ENCODE peak calls at places on chromosomes 6 and 20, in ten cellular contexts. W is aorta; Z is upper lobe of left lung; T is Peyer's patch; Y is CD8-positive, alpha-beta T cell; N is PC-3; J is left ventricle myocardium inferior; E is body of pancreas; R is astrocyte; M is gastrocnemius medialis. U is an unnamed sample. For H3K4me1, the result is how much of the 10 kb centered on the place peaks cover.

GRCh38 chr20:1210501-1210900 is 7.2 kb downstream of the C20orf202 start:
- DNase-seq in J (no peak), R (no peak), W (no peak), Z (no peak), Y (no peak), M (no peak), E (no peak), T (no peak), N (no peak), U (no peak)

GRCh38 chr6:56491606-56492328 is 150.9 kb downstream of the DST start:
- DNase-seq in Y (no peak), E (no peak), R (peak), J (peak), N (peak), T (no peak), Z (no peak), M (no peak), W (peak), U (no peak)

GRCh38 chr6:50823130-50823920 is 4.7 kb downstream of the TFAP2B start:
- DNase-seq in T (no peak), E (no peak), R (no peak), M (no peak), W (no peak), Y (no peak), J (no peak), N (no peak), Z (peak), U (no peak)

GRCh38 chr6:85343428-85343827 is 106.5 kb upstream of the NT5E start:
- DNase-seq in R (no peak), J (no peak), T (no peak), W (no peak), N (no peak), Y (no peak), M (no peak), E (no peak), Z (no peak), U (no peak)

GRCh38 chr20:5513975-5514516 is 197.3 kb upstream of the PROKR2 start:
- DNase-seq in M (no peak), Y (no peak), Z (no peak), R (peak), T (no peak), W (no peak), J (no peak), E (no peak), N (peak), U (no peak)

GRCh38 chr6:144582939-144583613 is 297.9 kb downstream of the UTRN start:
- DNase-seq in T (peak), W (peak), Y (peak), N (no peak), E (peak), J (peak), Z (peak), R (peak), M (peak), U (peak)

GRCh38 chr6:26599591-26599990 is 2.8 kb downstream of the ABT1 start:
- DNase-seq in Y (no peak), Z (no peak), W (no peak), N (no peak), T (no peak), R (no peak), E (no peak), J (no peak), M (no peak), U (no peak)

GRCh38 chr6:159726918-159727716 is at the start of gene WTAP:
- DNase-seq in R (peak), E (peak), Z (peak), Y (peak), M (peak), T (peak), N (peak), W (peak), J (peak), U (peak)

GRCh38 chr6:26607434-26608230 is 10.9 kb downstream of the ABT1 start:
- DNase-seq in J (no peak), Y (no peak), T (no peak), N (peak), E (peak), R (peak), W (no peak), Z (no peak), M (no peak), U (peak)

GRCh38 chr6:114342826-114343781 is at the start of gene HS3ST5:
- DNase-seq in Z (peak), R (peak), E (peak), Y (no peak), N (peak), T (peak), J (no peak), M (no peak), W (peak), U (no peak)

GRCh38 chr6:36079596-36079995 is 50.7 kb upstream of the MAPK13 start:
- DNase-seq in W (no peak), J (no peak), Y (no peak), Z (no peak), T (no peak), N (no peak), E (no peak), M (no peak), R (no peak), U (no peak)

GRCh38 chr6:132188865-132189264 is 212.4 kb downstream of the MOXD1 start:
- DNase-seq in J (no peak), N (peak), Y (no peak), R (peak), Z (no peak), E (no peak), W (no peak), T (no peak), M (no peak), U (no peak)

GRCh38 chr6:149147939-149148718 is 169.4 kb upstream of the TAB2 start:
- DNase-seq in R (no peak), W (no peak), N (no peak), E (no peak), J (no peak), Y (no peak), Z (no peak), T (no peak), M (no peak), U (peak)

GRCh38 chr20:64065973-64066341 is 3.0 kb downstream of the TCEA2 start:
- DNase-seq in R (peak), Z (peak), M (no peak), W (no peak), J (no peak), N (peak), E (no peak), T (no peak), Y (no peak), U (no peak)

GRCh38 chr6:63415286-63415685 is 95.5 kb upstream of the LGSN start:
- DNase-seq in R (no peak), W (no peak), Z (no peak), Y (no peak), T (no peak), M (no peak), E (no peak), N (no peak), J (no peak), U (no peak)

GRCh38 chr6:41372526-41373366 is 37.3 kb downstream of the NCR2 start:
- DNase-seq in E (no peak), R (no peak), T (no peak), W (no peak), M (no peak), N (no peak), Z (peak), J (no peak), Y (no peak), U (no peak)

GRCh38 chr6:5950448-5950847 is 56.3 kb downstream of the NRN1 start:
- DNase-seq in J (no peak), E (no peak), Z (no peak), T (no peak), R (peak), Y (no peak), W (no peak), M (no peak), N (peak), U (no peak)

GRCh38 chr6:24960991-24961475 is 25.3 kb upstream of the RIPOR2 start:
- DNase-seq in Y (no peak), N (peak), R (no peak), E (no peak), W (no peak), J (no peak), Z (no peak), M (no peak), T (no peak), U (peak)

GRCh38 chr6:11497881-11498280 is 39.7 kb upstream of the TMEM170B start:
- DNase-seq in Y (no peak), W (no peak), M (no peak), E (no peak), R (no peak), J (no peak), T (no peak), Z (no peak), N (no peak), U (no peak)

GRCh38 chr6:114586298-114586697 is 243.5 kb upstream of the HS3ST5 start:
- DNase-seq in J (no peak), Y (no peak), E (no peak), N (no peak), Z (no peak), W (no peak), R (no peak), T (no peak), M (no peak), U (no peak)

GRCh38 chr6:76681781-76682180 is 609.3 kb upstream of the IMPG1 start:
- DNase-seq in M (no peak), W (no peak), Y (no peak), E (no peak), J (no peak), N (no peak), Z (no peak), T (no peak), R (no peak), U (no peak)

GRCh38 chr6:142416179-142416578 is 114.4 kb downstream of the ADGRG6 start:
- DNase-seq in R (peak), T (no peak), N (peak), Y (no peak), Z (no peak), W (no peak), E (no peak), M (no peak), J (no peak), U (no peak)
- H3K4me1 ChIP-seq in R (under half), T (under half), N (under half), Y (under half), Z (under half), W (under half), E (under half), M (under half), J (under half), U (under half)

GRCh38 chr20:36855241-36855657 is 20.7 kb upstream of the TLDC2 start:
- DNase-seq in Y (no peak), T (no peak), R (no peak), Z (no peak), W (peak), N (no peak), J (no peak), E (no peak), M (no peak), U (no peak)
- H3K4me1 ChIP-seq in Y (under half), T (under half), R (under half), Z (half or more), W (under half), N (under half), J (half or more), E (under half), M (under half), U (under half)

DNA sequence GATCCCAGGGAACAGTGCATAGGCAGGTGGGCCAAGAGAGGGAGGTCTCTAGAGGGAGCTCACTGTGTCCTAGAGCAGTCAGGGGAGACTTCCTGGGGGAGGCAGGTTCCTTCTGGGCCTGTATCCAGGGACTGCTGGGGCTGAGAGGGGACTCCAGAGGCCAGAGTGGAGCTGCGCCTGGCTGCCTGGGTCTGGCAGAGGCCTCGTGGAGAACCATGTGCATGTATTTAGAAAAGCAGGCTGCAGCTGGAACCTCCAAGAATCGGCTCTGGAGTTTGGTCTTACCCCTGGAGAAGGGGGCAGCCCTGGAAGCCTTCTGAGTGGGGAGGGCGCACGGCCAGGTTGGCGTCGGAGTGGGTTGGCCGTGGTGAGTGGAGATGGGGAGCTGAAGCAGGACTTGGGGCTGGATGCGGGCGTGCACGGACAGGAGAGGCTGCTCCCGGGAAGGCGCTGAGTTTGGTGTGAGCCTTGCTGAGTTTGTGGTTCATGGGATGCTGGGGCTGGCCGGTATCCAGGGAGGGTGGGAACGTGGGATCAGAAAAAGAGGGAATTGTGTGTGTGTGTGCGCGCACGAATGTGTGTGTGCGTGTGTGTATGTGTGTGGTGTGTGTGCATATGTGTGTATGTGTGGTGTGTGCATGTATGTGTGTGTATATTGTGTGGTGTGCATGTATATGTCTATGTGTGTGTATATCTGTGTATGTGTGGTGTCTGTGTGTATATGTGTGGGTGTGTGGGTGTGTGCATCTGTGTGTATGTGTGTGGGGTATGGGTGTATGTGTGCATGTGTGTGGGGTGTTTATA is 10.8 kb downstream of the VSTM2L start:
- DNase-seq in E (no peak), Y (no peak), W (no peak), R (no peak), Z (no peak), T (no peak), J (no peak), M (no peak), N (no peak), U (no peak)
- H3K4me1 ChIP-seq in E (under half), Y (under half), W (under half), R (under half), Z (under half), T (under half), J (under half), M (under half), N (under half), U (under half)

DNA sequence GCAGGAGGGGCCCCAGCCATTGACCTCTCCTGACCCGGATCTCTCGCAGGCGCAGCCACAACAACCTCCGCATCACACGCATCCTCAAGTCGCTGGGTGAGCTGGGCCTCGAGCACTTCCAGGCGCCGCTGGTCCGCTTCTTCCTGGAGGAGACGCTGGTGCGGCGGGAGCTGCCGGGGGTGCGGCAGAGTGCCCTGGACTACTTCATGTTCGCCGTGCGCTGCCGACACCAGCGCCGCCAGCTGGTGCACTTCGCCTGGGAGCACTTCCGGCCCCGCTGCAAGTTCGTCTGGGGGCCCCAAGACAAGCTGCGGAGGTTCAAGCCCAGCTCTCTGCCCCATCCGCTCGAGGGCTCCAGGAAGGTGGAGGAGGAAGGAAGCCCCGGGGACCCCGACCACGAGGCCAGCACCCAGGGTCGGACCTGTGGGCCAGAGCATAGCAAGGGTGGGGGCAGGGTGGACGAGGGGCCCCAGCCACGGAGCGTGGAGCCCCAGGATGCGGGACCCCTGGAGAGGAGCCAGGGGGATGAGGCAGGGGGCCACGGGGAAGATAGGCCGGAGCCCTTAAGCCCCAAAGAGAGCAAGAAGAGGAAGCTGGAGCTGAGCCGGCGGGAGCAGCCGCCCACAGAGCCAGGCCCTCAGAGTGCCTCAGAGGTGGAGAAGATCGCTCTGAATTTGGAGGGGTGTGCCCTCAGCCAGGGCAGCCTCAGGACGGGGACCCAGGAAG is 4.5 kb upstream of the COL9A3 start:
- DNase-seq in Y (no peak), R (no peak), W (no peak), J (no peak), N (no peak), Z (peak), T (no peak), M (no peak), E (no peak), U (no peak)
- H3K4me1 ChIP-seq in Y (under half), R (under half), W (under half), J (under half), N (under half), Z (under half), T (under half), M (under half), E (under half), U (under half)

DNA sequence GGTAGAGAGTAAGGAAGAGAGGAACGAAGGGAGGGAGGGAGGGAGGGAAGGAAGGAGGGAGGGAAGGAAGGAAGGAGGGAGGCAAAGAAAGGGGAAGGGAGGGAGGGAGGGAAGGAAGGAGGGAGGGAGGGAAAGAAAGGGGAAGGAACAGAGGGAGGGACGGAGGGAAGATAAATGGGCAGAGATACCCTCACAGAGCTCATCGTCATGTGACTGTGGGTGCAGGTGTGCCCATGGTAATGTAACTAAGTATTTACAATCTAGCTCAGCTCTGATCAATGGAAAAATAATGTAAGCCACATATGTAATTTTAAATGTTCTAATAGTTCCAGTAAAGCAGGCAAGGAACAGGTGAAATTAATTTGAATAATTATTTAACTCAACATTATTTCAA is 54.7 kb upstream of the FAM83D start:
- DNase-seq in E (no peak), T (no peak), J (no peak), N (no peak), M (no peak), Y (no peak), Z (no peak), W (no peak), R (no peak), U (no peak)
- H3K4me1 ChIP-seq in E (under half), T (half or more), J (half or more), N (under half), M (under half), Y (half or more), Z (half or more), W (under half), R (under half), U (half or more)

GRCh38 chr6:168686339-168686738 is 245.4 kb downstream of the SMOC2 start:
- DNase-seq in M (no peak), E (no peak), J (no peak), Z (no peak), W (no peak), Y (no peak), N (no peak), R (no peak), T (no peak), U (no peak)
- H3K4me1 ChIP-seq in M (under half), E (under half), J (under half), Z (under half), W (under half), Y (under half), N (under half), R (under half), T (under half), U (under half)

GRCh38 chr6:83976037-83976755 is 57.4 kb upstream of the MRAP2 start:
- DNase-seq in Z (no peak), E (no peak), M (no peak), Y (no peak), J (no peak), N (no peak), T (no peak), R (no peak), W (no peak), U (no peak)

GRCh38 chr6:83970582-83970981 is 63.0 kb upstream of the MRAP2 start:
- DNase-seq in M (no peak), Z (no peak), J (no peak), T (no peak), Y (no peak), R (no peak), N (no peak), W (no peak), E (no peak), U (no peak)

GRCh38 chr6:83978324-83978734 is 55.2 kb upstream of the MRAP2 start:
- DNase-seq in J (no peak), W (no peak), N (no peak), T (no peak), E (no peak), R (peak), Y (no peak), M (no peak), Z (no peak), U (no peak)

GRCh38 chr6:83976871-83977270 is 56.7 kb upstream of the MRAP2 start:
- DNase-seq in Z (no peak), M (no peak), N (peak), J (no peak), Y (no peak), R (no peak), T (no peak), E (no peak), W (no peak), U (no peak)

GRCh38 chr6:83974409-83975050 is 59.0 kb upstream of the MRAP2 start:
- DNase-seq in E (no peak), T (no peak), R (no peak), W (no peak), Z (no peak), M (no peak), Y (no peak), N (no peak), J (no peak), U (no peak)
- H3K4me1 ChIP-seq in E (under half), T (under half), R (under half), W (under half), Z (under half), M (under half), Y (under half), N (under half), J (under half), U (under half)

GRCh38 chr20:49770634-49771033 is 42.0 kb upstream of the SLC9A8 start:
- DNase-seq in R (no peak), J (no peak), W (no peak), N (no peak), Z (no peak), E (no peak), T (no peak), Y (no peak), M (no peak), U (no peak)
- H3K4me1 ChIP-seq in R (under half), J (half or more), W (under half), N (under half), Z (half or more), E (under half), T (under half), Y (under half), M (half or more), U (under half)

DNA sequence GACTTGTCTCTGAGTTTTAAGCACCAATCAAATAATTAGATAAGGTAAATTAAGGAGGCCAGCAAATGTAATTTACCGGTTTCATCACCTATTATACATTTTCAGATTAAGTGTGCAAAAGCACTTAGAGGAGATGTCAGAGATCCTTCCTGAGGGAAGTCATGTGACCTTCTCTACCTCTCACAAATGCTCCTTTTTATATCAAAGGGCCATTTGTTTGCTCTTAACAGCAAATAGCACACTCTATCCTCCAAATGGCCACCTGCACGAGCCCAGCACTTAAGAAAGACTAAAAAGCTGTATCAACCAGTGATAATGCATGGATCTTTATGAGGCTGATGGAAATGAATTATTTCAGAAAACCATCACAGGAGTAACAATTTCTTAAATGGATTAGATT is 149.4 kb downstream of the ELOVL4 start:
- DNase-seq in M (no peak), Y (no peak), W (no peak), N (no peak), R (no peak), Z (no peak), E (no peak), J (no peak), T (no peak), U (no peak)
- H3K4me1 ChIP-seq in M (under half), Y (under half), W (under half), N (under half), R (under half), Z (under half), E (under half), J (under half), T (under half), U (under half)

GRCh38 chr6:136501514-136501913 is 48.7 kb downstream of the MAP7 start:
- DNase-seq in Y (no peak), M (no peak), E (no peak), Z (no peak), J (no peak), R (no peak), T (no peak), N (no peak), W (no peak), U (no peak)
- H3K4me1 ChIP-seq in Y (under half), M (under half), E (under half), Z (under half), J (under half), R (under half), T (under half), N (under half), W (under half), U (under half)